ENCODE peak calls at places on chromosomes 2 and 18, in six cellular contexts. G, I, U, T, S and V are unnamed samples.

GRCh38 chr2:64839844-64840243 is 149.4 kb upstream of the SLC1A4 start:
- ATAC-seq in I (peak; percentile 90), G (no peak), T (peak; percentile 31), U (peak; percentile 41), S (no peak), V (peak; percentile 31)

GRCh38 chr2:45567288-45567963 is 43.6 kb downstream of the SRBD1 start:
- ATAC-seq in S (no peak), G (no peak), U (no peak), I (peak; percentile 46), T (peak; percentile 25), V (no peak)

GRCh38 chr2:41894563-41895333 is 153.1 kb upstream of the PKDCC start:
- ATAC-seq in S (no peak), U (peak; percentile 93), T (no peak), G (peak; percentile 23), I (no peak), V (no peak)

GRCh38 chr18:8619835-8620577 is 10.8 kb downstream of the RAB12 start:
- ATAC-seq in S (no peak), G (no peak), I (no peak), T (no peak), U (no peak), V (no peak)

GRCh38 chr2:40028792-40029488 is 249.9 kb upstream of the THUMPD2 start:
- ATAC-seq in G (no peak), U (no peak), I (peak; percentile 59), S (no peak), T (no peak), V (no peak)

GRCh38 chr2:174979996-174980395 is 25.2 kb downstream of the CHN1 start:
- ATAC-seq in U (no peak), S (no peak), I (no peak), T (no peak), G (no peak), V (no peak)

GRCh38 chr2:54586062-54586982 is 130.2 kb downstream of the SPTBN1 start:
- ATAC-seq in I (no peak), T (peak; percentile 33), S (no peak), G (peak; percentile 13), U (no peak), V (no peak)

GRCh38 chr18:2985628-2986027 is 27.3 kb downstream of the LPIN2 start:
- ATAC-seq in U (no peak), G (no peak), S (no peak), I (peak; percentile 67), T (peak; percentile 76), V (no peak)

GRCh38 chr2:110718990-110719389 is 13.4 kb upstream of the ACOXL start:
- ATAC-seq in S (no peak), U (no peak), I (no peak), T (no peak), G (no peak), V (no peak)

GRCh38 chr18:46677609-46678470 is 20.8 kb upstream of the LOXHD1 start:
- ATAC-seq in T (peak; percentile 42), G (peak; percentile 60), I (peak; percentile 42), S (no peak), U (peak; percentile 71), V (no peak)
- TF ChIP-seq EP300 in T (no peak), G (no peak), I (no peak), S (no peak), U (no peak), V (no peak)

GRCh38 chr2:26732446-26732845 is 31.6 kb upstream of the SLC35F6 start:
- ATAC-seq in I (no peak), S (no peak), G (no peak), U (no peak), T (no peak), V (no peak)

GRCh38 chr2:26733343-26733742 is 30.7 kb upstream of the SLC35F6 start:
- ATAC-seq in I (no peak), U (no peak), T (no peak), S (no peak), G (no peak), V (no peak)

GRCh38 chr2:26730950-26731349 is 33.1 kb upstream of the SLC35F6 start:
- ATAC-seq in G (no peak), U (no peak), T (no peak), I (no peak), S (no peak), V (no peak)

GRCh38 chr2:26730549-26730948 is 33.5 kb upstream of the SLC35F6 start:
- ATAC-seq in T (no peak), G (peak; percentile 34), U (peak; percentile 16), S (no peak), I (no peak), V (no peak)

GRCh38 chr2:26731714-26732113 is 32.4 kb upstream of the SLC35F6 start:
- ATAC-seq in G (no peak), I (no peak), T (no peak), S (no peak), U (no peak), V (no peak)
- TF ChIP-seq EP300 in G (no peak), I (no peak), T (no peak), S (no peak), U (no peak), V (no peak)

GRCh38 chr2:239401450-239402227 is 819 bp upstream of the HDAC4 start:
- ATAC-seq in S (peak; percentile 93), T (peak; percentile 85), I (peak; percentile 85), G (peak; percentile 84), U (peak; percentile 79), V (peak; percentile 83)
- TF ChIP-seq EP300 in S (no peak), T (no peak), I (no peak), G (no peak), U (peak; percentile 51), V (no peak)

DNA sequence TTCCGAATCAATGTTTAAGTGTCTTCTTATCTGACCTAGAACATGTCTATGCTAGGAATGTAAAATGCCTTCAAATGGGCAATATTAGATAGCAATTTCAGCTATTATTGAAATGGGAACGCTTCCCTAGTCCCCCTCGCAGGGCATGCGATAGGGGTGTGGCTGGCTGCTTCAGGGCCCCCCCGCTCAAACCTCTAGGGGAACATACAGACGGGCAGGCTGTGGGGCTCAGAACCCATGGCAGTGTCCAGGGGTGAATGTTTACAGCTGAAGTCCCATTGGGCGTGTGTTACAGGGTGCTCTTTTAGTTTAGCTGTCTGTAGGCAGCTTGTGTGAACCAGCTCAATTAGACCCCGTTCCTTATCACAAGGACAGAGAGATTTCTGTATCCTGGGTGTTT is 315.9 kb downstream of the DSEL start:
- ATAC-seq in G (peak; percentile 44), U (peak; percentile 60), S (no peak), I (no peak), T (no peak), V (no peak)
- TF ChIP-seq EP300 in G (no peak), U (no peak), S (no peak), I (no peak), T (no peak), V (no peak)

GRCh38 chr2:234257859-234258561 is 207.5 kb downstream of the SPP2 start:
- ATAC-seq in G (peak; percentile 99), S (no peak), U (peak; percentile 97), T (peak; percentile 34), I (no peak), V (no peak)
- TF ChIP-seq EP300 in G (peak; percentile 93), S (no peak), U (no peak), T (no peak), I (no peak), V (no peak)

DNA sequence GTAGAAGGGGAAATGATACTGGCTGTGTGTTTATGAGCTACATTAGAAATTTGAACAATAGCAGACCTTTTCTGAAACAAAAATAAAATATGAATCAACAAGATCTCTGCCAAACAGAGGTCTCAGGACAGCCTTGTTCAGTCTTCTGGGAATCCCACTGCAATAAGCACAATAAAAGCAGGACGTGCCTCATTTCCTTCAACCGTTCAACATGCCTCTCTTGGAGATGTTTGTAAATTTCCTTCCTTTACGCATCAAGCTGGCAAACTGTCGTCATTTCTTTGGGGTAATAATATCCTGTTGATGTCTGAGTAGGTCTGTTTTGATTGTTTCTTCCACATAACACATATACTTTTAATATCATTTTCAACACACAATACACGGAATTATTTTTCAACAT is 77.2 kb downstream of the TCF4 start:
- ATAC-seq in S (peak; percentile 59), I (no peak), G (no peak), T (no peak), U (no peak), V (peak; percentile 73)
- TF ChIP-seq EP300 in S (peak; percentile 98), I (no peak), G (no peak), T (no peak), U (no peak), V (no peak)

GRCh38 chr2:157182834-157183396 is 74.6 kb upstream of the GALNT5 start:
- ATAC-seq in U (no peak), S (no peak), I (peak; percentile 32), T (peak; percentile 52), G (peak; percentile 95), V (peak; percentile 72)
- TF ChIP-seq EP300 in U (no peak), S (no peak), I (no peak), T (no peak), G (peak; percentile 98), V (no peak)

DNA sequence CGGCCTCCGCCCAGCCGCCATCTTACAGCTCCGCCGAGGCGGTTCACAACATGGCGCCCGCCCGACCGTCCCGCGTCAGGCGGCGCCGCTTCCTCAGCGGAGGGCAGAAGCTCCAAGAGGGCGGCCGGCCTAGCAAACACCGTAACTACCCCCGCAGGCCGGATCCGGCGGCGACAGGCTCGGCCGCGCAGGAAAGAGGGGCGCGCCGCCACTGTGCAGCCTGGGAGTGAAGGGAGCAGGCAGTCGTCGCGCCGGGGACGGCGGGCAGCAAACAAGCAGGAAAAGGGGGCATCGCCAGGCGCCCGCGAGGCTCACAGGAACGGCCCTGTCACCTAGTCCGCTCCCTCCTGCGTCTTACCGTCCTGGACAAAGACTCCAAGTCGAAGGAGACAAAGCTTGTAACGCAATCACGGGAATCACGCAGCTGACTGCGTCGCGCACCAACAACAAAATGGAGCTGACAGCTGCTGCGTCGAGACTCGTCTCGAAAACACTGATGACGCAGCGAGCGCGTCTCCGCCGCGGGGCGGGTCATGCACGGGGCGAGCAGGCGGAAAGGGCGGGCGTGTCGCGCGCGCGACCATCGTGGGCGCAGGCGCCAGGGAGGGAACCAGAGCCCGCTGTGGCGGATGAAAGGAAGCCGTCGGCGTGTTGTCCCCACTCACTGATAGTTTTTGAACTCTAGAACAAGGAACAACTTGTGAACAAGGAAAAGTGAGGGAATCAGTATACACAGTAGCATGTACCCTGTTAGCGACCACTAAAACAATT is at the start of gene CLK1:
- ATAC-seq in S (peak; percentile 95), G (peak; percentile 90), I (peak; percentile 88), T (peak; percentile 88), U (peak; percentile 80), V (peak; percentile 95)
- TF ChIP-seq EP300 in S (no peak), G (no peak), I (no peak), T (peak; percentile 38), U (peak; percentile 54), V (no peak)